ENCODE peak calls at places on chromosomes 7 and 10, in nine cellular contexts. One of them, this sample, is unnamed.

GRCh38 chr10:18523858-18524257 is 127.5 kb downstream of the NSUN6 start:
- DNase-seq in tibial nerve: no peak
- DNase-seq in colonic mucosa: no peak
- DNase-seq in testis: no peak
- DNase-seq in upper lobe of right lung: no peak
- DNase-seq in naive thymus-derived CD4-positive, alpha-beta T cell: no peak
- DNase-seq in astrocyte: no peak
- DNase-seq in thoracic aorta: no peak
- DNase-seq in endothelial cell of umbilical vein: no peak
- DNase-seq in this sample: no peak

GRCh38 chr10:7988985-7989384 is 65.5 kb upstream of the GATA3 start:
- DNase-seq in tibial nerve: no peak
- DNase-seq in colonic mucosa: no peak
- DNase-seq in testis: peak; percentile 79
- DNase-seq in upper lobe of right lung: no peak
- DNase-seq in naive thymus-derived CD4-positive, alpha-beta T cell: no peak
- DNase-seq in astrocyte: no peak
- DNase-seq in thoracic aorta: no peak
- DNase-seq in endothelial cell of umbilical vein: no peak
- DNase-seq in this sample: no peak

GRCh38 chr7:122199171-122199570 is 55.1 kb upstream of the AASS start:
- DNase-seq in tibial nerve: no peak
- DNase-seq in colonic mucosa: no peak
- DNase-seq in testis: no peak
- DNase-seq in upper lobe of right lung: no peak
- DNase-seq in naive thymus-derived CD4-positive, alpha-beta T cell: no peak
- DNase-seq in astrocyte: peak; percentile 15
- DNase-seq in thoracic aorta: no peak
- DNase-seq in endothelial cell of umbilical vein: no peak
- DNase-seq in this sample: no peak

GRCh38 chr7:128076831-128077271 is 45.6 kb upstream of the LRRC4 start:
- DNase-seq in tibial nerve: peak; percentile 29
- DNase-seq in colonic mucosa: peak; percentile 86
- DNase-seq in testis: peak; percentile 62
- DNase-seq in upper lobe of right lung: peak; percentile 72
- DNase-seq in naive thymus-derived CD4-positive, alpha-beta T cell: no peak
- DNase-seq in astrocyte: no peak
- DNase-seq in thoracic aorta: no peak
- DNase-seq in endothelial cell of umbilical vein: no peak
- DNase-seq in this sample: peak; percentile 29

GRCh38 chr7:102072636-102073209 is 213.9 kb upstream of the SH2B2 start:
- DNase-seq in tibial nerve: no peak
- DNase-seq in colonic mucosa: no peak
- DNase-seq in testis: no peak
- DNase-seq in upper lobe of right lung: no peak
- DNase-seq in naive thymus-derived CD4-positive, alpha-beta T cell: no peak
- DNase-seq in astrocyte: no peak
- DNase-seq in thoracic aorta: no peak
- DNase-seq in endothelial cell of umbilical vein: no peak
- DNase-seq in this sample: no peak

GRCh38 chr10:6763417-6763816 is 183.3 kb upstream of the PRKCQ start:
- DNase-seq in tibial nerve: no peak
- DNase-seq in colonic mucosa: no peak
- DNase-seq in testis: no peak
- DNase-seq in upper lobe of right lung: no peak
- DNase-seq in naive thymus-derived CD4-positive, alpha-beta T cell: no peak
- DNase-seq in astrocyte: no peak
- DNase-seq in thoracic aorta: no peak
- DNase-seq in endothelial cell of umbilical vein: no peak
- DNase-seq in this sample: no peak

GRCh38 chr7:139949629-139950028 is 113.1 kb downstream of the PARP12 start:
- DNase-seq in tibial nerve: no peak
- DNase-seq in colonic mucosa: no peak
- DNase-seq in testis: no peak
- DNase-seq in upper lobe of right lung: no peak
- DNase-seq in naive thymus-derived CD4-positive, alpha-beta T cell: no peak
- DNase-seq in astrocyte: peak; percentile 29
- DNase-seq in thoracic aorta: no peak
- DNase-seq in endothelial cell of umbilical vein: no peak
- DNase-seq in this sample: no peak

GRCh38 chr7:29956477-29956836 is 33.1 kb downstream of the SCRN1 start:
- DNase-seq in tibial nerve: no peak
- DNase-seq in colonic mucosa: no peak
- DNase-seq in testis: no peak
- DNase-seq in upper lobe of right lung: no peak
- DNase-seq in naive thymus-derived CD4-positive, alpha-beta T cell: no peak
- DNase-seq in astrocyte: no peak
- DNase-seq in thoracic aorta: no peak
- DNase-seq in endothelial cell of umbilical vein: no peak
- DNase-seq in this sample: no peak

GRCh38 chr7:68440870-68441269 is 1157.4 kb upstream of the AUTS2 start:
- DNase-seq in tibial nerve: no peak
- DNase-seq in colonic mucosa: no peak
- DNase-seq in testis: no peak
- DNase-seq in upper lobe of right lung: no peak
- DNase-seq in naive thymus-derived CD4-positive, alpha-beta T cell: no peak
- DNase-seq in astrocyte: no peak
- DNase-seq in thoracic aorta: no peak
- DNase-seq in endothelial cell of umbilical vein: no peak
- DNase-seq in this sample: no peak

GRCh38 chr7:131424219-131424822 is 96.6 kb downstream of the MKLN1 start:
- DNase-seq in tibial nerve: peak; percentile 46
- DNase-seq in colonic mucosa: no peak
- DNase-seq in testis: no peak
- DNase-seq in upper lobe of right lung: no peak
- DNase-seq in naive thymus-derived CD4-positive, alpha-beta T cell: peak; percentile 18
- DNase-seq in astrocyte: peak; percentile 27
- DNase-seq in thoracic aorta: no peak
- DNase-seq in endothelial cell of umbilical vein: peak; percentile 66
- DNase-seq in this sample: no peak

GRCh38 chr10:99346247-99346646 is 17.1 kb downstream of the CNNM1 start:
- DNase-seq in tibial nerve: no peak
- DNase-seq in colonic mucosa: no peak
- DNase-seq in testis: peak; percentile 82
- DNase-seq in upper lobe of right lung: no peak
- DNase-seq in naive thymus-derived CD4-positive, alpha-beta T cell: no peak
- DNase-seq in astrocyte: peak; percentile 53
- DNase-seq in thoracic aorta: no peak
- DNase-seq in endothelial cell of umbilical vein: no peak
- DNase-seq in this sample: no peak

GRCh38 chr10:32459072-32459703 is 13.2 kb downstream of the CCDC7 start:
- DNase-seq in tibial nerve: no peak
- DNase-seq in colonic mucosa: no peak
- DNase-seq in testis: no peak
- DNase-seq in upper lobe of right lung: no peak
- DNase-seq in naive thymus-derived CD4-positive, alpha-beta T cell: peak; percentile 76
- DNase-seq in astrocyte: no peak
- DNase-seq in thoracic aorta: no peak
- DNase-seq in endothelial cell of umbilical vein: no peak
- DNase-seq in this sample: no peak

GRCh38 chr10:82826132-82826531 is 951.1 kb downstream of the NRG3 start:
- DNase-seq in tibial nerve: no peak
- DNase-seq in colonic mucosa: no peak
- DNase-seq in testis: no peak
- DNase-seq in upper lobe of right lung: no peak
- DNase-seq in naive thymus-derived CD4-positive, alpha-beta T cell: no peak
- DNase-seq in astrocyte: peak; percentile 46
- DNase-seq in thoracic aorta: no peak
- DNase-seq in endothelial cell of umbilical vein: no peak
- DNase-seq in this sample: no peak

GRCh38 chr10:71584461-71584860 is 135.1 kb downstream of the C10orf105 start:
- DNase-seq in tibial nerve: no peak
- DNase-seq in colonic mucosa: no peak
- DNase-seq in testis: no peak
- DNase-seq in upper lobe of right lung: no peak
- DNase-seq in naive thymus-derived CD4-positive, alpha-beta T cell: no peak
- DNase-seq in astrocyte: peak; percentile 58
- DNase-seq in thoracic aorta: no peak
- DNase-seq in endothelial cell of umbilical vein: no peak
- DNase-seq in this sample: no peak

GRCh38 chr7:138970979-138971378 is 10.2 kb downstream of the KIAA1549 start:
- DNase-seq in tibial nerve: no peak
- DNase-seq in colonic mucosa: no peak
- DNase-seq in testis: no peak
- DNase-seq in upper lobe of right lung: no peak
- DNase-seq in naive thymus-derived CD4-positive, alpha-beta T cell: no peak
- DNase-seq in astrocyte: no peak
- DNase-seq in thoracic aorta: no peak
- DNase-seq in endothelial cell of umbilical vein: no peak
- DNase-seq in this sample: no peak

GRCh38 chr7:152899482-152900166 is 140.1 kb downstream of the ACTR3B start:
- DNase-seq in tibial nerve: no peak
- DNase-seq in colonic mucosa: no peak
- DNase-seq in testis: no peak
- DNase-seq in upper lobe of right lung: peak; percentile 81
- DNase-seq in naive thymus-derived CD4-positive, alpha-beta T cell: no peak
- DNase-seq in astrocyte: no peak
- DNase-seq in thoracic aorta: no peak
- DNase-seq in endothelial cell of umbilical vein: no peak
- DNase-seq in this sample: peak; percentile 68

GRCh38 chr10:102300289-102300843 is 55.0 kb downstream of the GBF1 start:
- DNase-seq in tibial nerve: no peak
- DNase-seq in colonic mucosa: no peak
- DNase-seq in testis: no peak
- DNase-seq in upper lobe of right lung: no peak
- DNase-seq in naive thymus-derived CD4-positive, alpha-beta T cell: no peak
- DNase-seq in astrocyte: peak; percentile 96
- DNase-seq in thoracic aorta: no peak
- DNase-seq in endothelial cell of umbilical vein: peak; percentile 87
- DNase-seq in this sample: no peak

DNA sequence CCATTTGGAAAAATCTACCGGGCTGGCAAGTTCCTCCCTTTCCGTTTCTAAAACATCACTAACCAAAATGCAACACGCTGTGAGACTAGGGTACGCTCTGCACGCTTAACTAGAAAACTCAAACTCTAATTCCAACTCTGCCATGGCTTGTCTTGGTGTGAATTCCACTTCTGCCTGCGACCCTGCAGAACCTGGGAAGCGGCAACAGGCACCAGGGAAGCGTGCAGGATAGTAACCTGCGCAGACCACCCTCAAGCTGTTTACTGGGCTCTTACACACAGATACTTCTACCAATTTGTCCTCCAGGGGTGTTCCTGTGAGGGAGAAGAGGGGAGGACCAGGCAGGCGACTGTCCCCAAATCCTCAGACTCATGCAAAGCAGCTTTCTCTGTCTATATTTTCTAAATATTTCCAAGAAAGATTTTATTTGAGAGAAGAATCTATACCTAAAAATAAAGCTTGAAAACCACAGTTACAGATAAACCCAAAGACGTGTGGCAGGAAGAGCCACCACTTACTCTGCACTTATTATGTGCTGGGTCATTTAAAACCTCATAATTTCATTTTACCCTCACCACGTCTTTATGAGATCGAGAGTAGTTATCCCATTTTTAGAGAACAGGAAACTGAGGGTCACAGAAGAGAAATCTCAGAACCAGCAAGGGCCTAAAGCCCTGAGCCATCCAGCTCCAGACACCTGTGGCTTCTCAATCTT is 52.9 kb downstream of the CPXM2 start:
- DNase-seq in tibial nerve: no peak
- DNase-seq in colonic mucosa: no peak
- DNase-seq in testis: no peak
- DNase-seq in upper lobe of right lung: no peak
- DNase-seq in naive thymus-derived CD4-positive, alpha-beta T cell: no peak
- DNase-seq in astrocyte: no peak
- DNase-seq in thoracic aorta: no peak
- DNase-seq in endothelial cell of umbilical vein: no peak
- DNase-seq in this sample: no peak
- H3K9me3 ChIP-seq in tibial nerve: no peaks in the 10 kb centered on the region
- H3K9me3 ChIP-seq in colonic mucosa: no peaks in the 10 kb centered on the region
- H3K9me3 ChIP-seq in testis: no peaks in the 10 kb centered on the region
- H3K9me3 ChIP-seq in upper lobe of right lung: no peaks in the 10 kb centered on the region
- H3K9me3 ChIP-seq in naive thymus-derived CD4-positive, alpha-beta T cell: no peaks in the 10 kb centered on the region
- H3K9me3 ChIP-seq in astrocyte: no peaks in the 10 kb centered on the region
- H3K9me3 ChIP-seq in thoracic aorta: no peaks in the 10 kb centered on the region
- H3K9me3 ChIP-seq in endothelial cell of umbilical vein: no peaks in the 10 kb centered on the region
- H3K9me3 ChIP-seq in this sample: no peaks in the 10 kb centered on the region

DNA sequence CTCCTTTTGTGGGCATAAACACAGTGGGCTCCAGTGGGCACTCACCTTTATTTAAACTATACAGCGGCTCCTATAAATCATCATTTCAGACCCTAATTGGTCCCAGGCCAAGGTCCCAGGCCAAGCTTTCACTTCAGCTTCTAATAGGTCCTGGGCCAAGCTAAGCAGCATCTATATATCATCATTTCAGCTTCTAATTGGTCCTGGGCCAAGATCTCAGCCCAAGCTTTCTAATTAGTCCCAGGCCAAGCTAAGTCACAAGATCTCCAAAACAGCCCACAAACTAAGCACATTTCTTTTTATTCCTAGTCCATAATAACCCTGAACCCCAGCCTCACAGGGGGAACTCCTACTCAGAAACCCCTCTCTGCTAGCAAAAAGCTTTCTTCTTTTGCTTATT is 47.1 kb downstream of the ZNF680 start:
- DNase-seq in tibial nerve: no peak
- DNase-seq in colonic mucosa: no peak
- DNase-seq in testis: no peak
- DNase-seq in upper lobe of right lung: no peak
- DNase-seq in naive thymus-derived CD4-positive, alpha-beta T cell: no peak
- DNase-seq in astrocyte: no peak
- DNase-seq in thoracic aorta: no peak
- DNase-seq in endothelial cell of umbilical vein: no peak
- DNase-seq in this sample: no peak
- H3K9me3 ChIP-seq in tibial nerve: peaks cover 63% of the 10 kb centered on the region
- H3K9me3 ChIP-seq in colonic mucosa: peaks cover 8% of the 10 kb centered on the region
- H3K9me3 ChIP-seq in testis: no peaks in the 10 kb centered on the region
- H3K9me3 ChIP-seq in upper lobe of right lung: peaks cover 55% of the 10 kb centered on the region
- H3K9me3 ChIP-seq in naive thymus-derived CD4-positive, alpha-beta T cell: peaks cover 6% of the 10 kb centered on the region
- H3K9me3 ChIP-seq in astrocyte: peaks cover 3% of the 10 kb centered on the region
- H3K9me3 ChIP-seq in thoracic aorta: peaks cover 60% of the 10 kb centered on the region
- H3K9me3 ChIP-seq in endothelial cell of umbilical vein: peaks cover 5% of the 10 kb centered on the region
- H3K9me3 ChIP-seq in this sample: no peaks in the 10 kb centered on the region

DNA sequence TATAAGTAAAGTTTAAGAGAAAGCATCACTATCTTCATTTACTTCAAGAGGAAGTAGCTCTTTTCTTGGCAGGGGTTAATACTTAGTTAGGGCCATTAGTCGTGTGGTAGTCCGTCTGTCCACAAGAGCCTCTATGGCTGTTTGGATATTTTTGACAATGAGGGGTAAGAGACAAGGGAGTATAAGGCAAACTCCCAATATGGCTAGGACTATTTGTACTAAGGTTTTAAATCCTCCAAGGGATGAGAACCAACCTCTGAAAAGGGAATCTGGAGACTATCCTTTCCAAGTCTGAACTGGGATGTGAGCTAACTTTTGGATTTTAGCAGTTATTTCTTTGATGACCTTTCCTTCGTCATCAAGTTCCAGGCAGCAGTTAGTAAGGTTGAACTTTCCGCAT is at the start of gene ZNF117:
- DNase-seq in tibial nerve: no peak
- DNase-seq in colonic mucosa: no peak
- DNase-seq in testis: no peak
- DNase-seq in upper lobe of right lung: no peak
- DNase-seq in naive thymus-derived CD4-positive, alpha-beta T cell: no peak
- DNase-seq in astrocyte: no peak
- DNase-seq in thoracic aorta: no peak
- DNase-seq in endothelial cell of umbilical vein: no peak
- DNase-seq in this sample: no peak
- H3K9me3 ChIP-seq in tibial nerve: peaks cover 29% of the 10 kb centered on the region
- H3K9me3 ChIP-seq in colonic mucosa: no peaks in the 10 kb centered on the region
- H3K9me3 ChIP-seq in testis: no peaks in the 10 kb centered on the region
- H3K9me3 ChIP-seq in upper lobe of right lung: peaks cover 45% of the 10 kb centered on the region
- H3K9me3 ChIP-seq in naive thymus-derived CD4-positive, alpha-beta T cell: no peaks in the 10 kb centered on the region
- H3K9me3 ChIP-seq in astrocyte: peaks cover 21% of the 10 kb centered on the region
- H3K9me3 ChIP-seq in thoracic aorta: peaks cover 20% of the 10 kb centered on the region
- H3K9me3 ChIP-seq in endothelial cell of umbilical vein: no peaks in the 10 kb centered on the region
- H3K9me3 ChIP-seq in this sample: no peaks in the 10 kb centered on the region

GRCh38 chr10:123392182-123392930 is 238.2 kb downstream of the BUB3 start:
- DNase-seq in tibial nerve: no peak
- DNase-seq in colonic mucosa: no peak
- DNase-seq in testis: no peak
- DNase-seq in upper lobe of right lung: no peak
- DNase-seq in naive thymus-derived CD4-positive, alpha-beta T cell: no peak
- DNase-seq in astrocyte: no peak
- DNase-seq in thoracic aorta: no peak
- DNase-seq in endothelial cell of umbilical vein: no peak
- DNase-seq in this sample: no peak
- H3K9me3 ChIP-seq in tibial nerve: no peaks in the 10 kb centered on the region
- H3K9me3 ChIP-seq in colonic mucosa: no peaks in the 10 kb centered on the region
- H3K9me3 ChIP-seq in testis: no peaks in the 10 kb centered on the region
- H3K9me3 ChIP-seq in upper lobe of right lung: no peaks in the 10 kb centered on the region
- H3K9me3 ChIP-seq in naive thymus-derived CD4-positive, alpha-beta T cell: no peaks in the 10 kb centered on the region
- H3K9me3 ChIP-seq in astrocyte: no peaks in the 10 kb centered on the region
- H3K9me3 ChIP-seq in thoracic aorta: no peaks in the 10 kb centered on the region
- H3K9me3 ChIP-seq in endothelial cell of umbilical vein: peaks cover 2% of the 10 kb centered on the region
- H3K9me3 ChIP-seq in this sample: no peaks in the 10 kb centered on the region

This sample was measured in prostate gland.